ENCODE peak calls at places on chromosomes 4 and X, in five cellular contexts. O, U, V, P and H are unnamed samples.

GRCh38 chr4:141011799-141012377 is 121.4 kb downstream of the RNF150 start:
- DNase-seq in O (no peak), U (no peak), V (no peak), P (no peak), H (no peak)

GRCh38 chrX:78574306-78574705 is 84.8 kb downstream of the RTL3 start:
- DNase-seq in O (no peak), U (no peak), V (no peak), P (no peak), H (no peak)

GRCh38 chr4:76589402-76589801 is 154.4 kb downstream of the SHROOM3 start:
- DNase-seq in O (peak), U (peak), V (peak), P (no peak), H (peak)

GRCh38 chr4:3442460-3442958 is 741 bp downstream of the HGFAC start:
- DNase-seq in O (no peak), U (no peak), V (no peak), P (peak), H (no peak)

GRCh38 chrX:46184749-46185148 is 360.5 kb downstream of the ZNF674 start:
- DNase-seq in O (peak), U (peak), V (no peak), P (no peak), H (no peak)

GRCh38 chrX:77785400-77785745 is 643 bp downstream of the ATRX start:
- DNase-seq in O (peak), U (peak), V (no peak), P (no peak), H (no peak)

GRCh38 chr4:153497091-153497531 is 31.0 kb downstream of the TMEM131L start:
- DNase-seq in O (peak), U (peak), V (no peak), P (no peak), H (peak)

GRCh38 chr4:3836802-3837601 is 70.8 kb downstream of the ADRA2C start:
- DNase-seq in O (no peak), U (no peak), V (no peak), P (no peak), H (no peak)

GRCh38 chrX:12975999-12976558 is 1.2 kb downstream of the TMSB4X start:
- DNase-seq in O (peak), U (peak), V (no peak), P (peak), H (peak)

GRCh38 chr4:87493147-87493546 is 36.0 kb downstream of the SPARCL1 start:
- DNase-seq in O (no peak), U (no peak), V (no peak), P (no peak), H (no peak)

GRCh38 chrX:85922821-85923220 is 124.5 kb downstream of the CHM start:
- DNase-seq in O (peak), U (peak), V (no peak), P (no peak), H (peak)

GRCh38 chr4:17173300-17173699 is 274.9 kb upstream of the LDB2 start:
- DNase-seq in O (no peak), U (no peak), V (no peak), P (no peak), H (no peak)

GRCh38 chrX:34656842-34657780 is at the start of gene TMEM47:
- DNase-seq in O (peak), U (peak), V (no peak), P (peak), H (peak)

GRCh38 chrX:110267874-110268273 is 50.0 kb downstream of the AMMECR1 start:
- DNase-seq in O (no peak), U (no peak), V (no peak), P (no peak), H (no peak)

GRCh38 chr4:164617426-164617825 is 136.5 kb upstream of the SMIM31 start:
- DNase-seq in O (no peak), U (no peak), V (no peak), P (no peak), H (no peak)

GRCh38 chr4:113064244-113064643 is 14.8 kb downstream of the ANK2 start:
- DNase-seq in O (no peak), U (no peak), V (no peak), P (no peak), H (no peak)

GRCh38 chr4:157300678-157301077 is 80.2 kb downstream of the GRIA2 start:
- DNase-seq in O (no peak), U (no peak), V (no peak), P (no peak), H (no peak)

GRCh38 chrX:34884693-34885277 is 57.8 kb upstream of the FAM47B start:
- DNase-seq in O (peak), U (peak), V (no peak), P (no peak), H (peak)

GRCh38 chr4:152678841-152679240 is 956 bp downstream of the TMEM154 start:
- DNase-seq in O (no peak), U (no peak), V (no peak), P (no peak), H (no peak)

GRCh38 chr4:1676605-1677525 is 7.2 kb downstream of the FAM53A start:
- DNase-seq in O (no peak), U (no peak), V (no peak), P (no peak), H (no peak)

GRCh38 chr4:151691639-151692442 is 69.0 kb downstream of the GATB start:
- DNase-seq in O (no peak), U (peak), V (no peak), P (no peak), H (no peak)

GRCh38 chr4:54100607-54101189 is 735 bp downstream of the GSX2 start:
- DNase-seq in O (no peak), U (no peak), V (no peak), P (no peak), H (no peak)

GRCh38 chr4:42965326-42965725 is 72.8 kb downstream of the GRXCR1 start:
- DNase-seq in O (no peak), U (no peak), V (no peak), P (no peak), H (no peak)

GRCh38 chr4:73575667-73576066 is 44.6 kb downstream of the RASSF6 start:
- DNase-seq in O (no peak), U (no peak), V (no peak), P (no peak), H (no peak)

GRCh38 chr4:65917486-65917885 is 247.2 kb upstream of the EPHA5 start:
- DNase-seq in O (peak), U (peak), V (no peak), P (no peak), H (peak)

GRCh38 chr4:3223346-3223745 is 25.6 kb upstream of the MSANTD1 start:
- DNase-seq in O (no peak), U (no peak), V (no peak), P (peak), H (no peak)

GRCh38 chr4:10273030-10273429 is 156.4 kb upstream of the WDR1 start:
- DNase-seq in O (no peak), U (peak), V (no peak), P (no peak), H (peak)

GRCh38 chr4:5870701-5871100 is 22.2 kb downstream of the CRMP1 start:
- DNase-seq in O (no peak), U (no peak), V (no peak), P (no peak), H (no peak)

GRCh38 chrX:10597871-10598270 is 22.5 kb downstream of the MID1 start:
- DNase-seq in O (no peak), U (no peak), V (no peak), P (no peak), H (peak)

GRCh38 chr4:103137446-103137827 is 37.8 kb upstream of the BDH2 start:
- DNase-seq in O (peak), U (peak), V (no peak), P (no peak), H (peak)

GRCh38 chrX:16594490-16594889 is 55.5 kb upstream of the S100G start:
- DNase-seq in O (no peak), U (no peak), V (no peak), P (no peak), H (no peak)

GRCh38 chr4:158805628-158806471 is 37.0 kb downstream of the FNIP2 start:
- DNase-seq in O (no peak), U (no peak), V (no peak), P (no peak), H (no peak)

GRCh38 chr4:145619639-145619996 is 433 bp downstream of the MMAA start:
- DNase-seq in O (peak), U (peak), V (no peak), P (peak), H (peak)

GRCh38 chr4:114318309-114318708 is 280.3 kb upstream of the UGT8 start:
- DNase-seq in O (peak), U (no peak), V (no peak), P (no peak), H (no peak)

GRCh38 chr4:69858683-69859082 is 1.3 kb downstream of the SULT1E1 start:
- DNase-seq in O (peak), U (peak), V (no peak), P (no peak), H (peak)
- H3K4me3 ChIP-seq in O (no peak), U (peak), V (no peak), P (no peak), H (peak)

GRCh38 chr4:101356928-101357327 is 9.6 kb upstream of the PPP3CA start:
- DNase-seq in O (peak), U (peak), V (peak), P (no peak), H (peak)

GRCh38 chr4:101355246-101355645 is 7.9 kb upstream of the PPP3CA start:
- DNase-seq in O (no peak), U (no peak), V (no peak), P (no peak), H (no peak)

GRCh38 chr4:101355767-101356702 is 8.7 kb upstream of the PPP3CA start:
- DNase-seq in O (peak), U (peak), V (peak), P (no peak), H (peak)

GRCh38 chr4:101357751-101358150 is 10.4 kb upstream of the PPP3CA start:
- DNase-seq in O (peak), U (no peak), V (no peak), P (no peak), H (peak)
- TF ChIP-seq CTCF in O (no peak), U (no peak), V (no peak), P (no peak), H (no peak)

DNA sequence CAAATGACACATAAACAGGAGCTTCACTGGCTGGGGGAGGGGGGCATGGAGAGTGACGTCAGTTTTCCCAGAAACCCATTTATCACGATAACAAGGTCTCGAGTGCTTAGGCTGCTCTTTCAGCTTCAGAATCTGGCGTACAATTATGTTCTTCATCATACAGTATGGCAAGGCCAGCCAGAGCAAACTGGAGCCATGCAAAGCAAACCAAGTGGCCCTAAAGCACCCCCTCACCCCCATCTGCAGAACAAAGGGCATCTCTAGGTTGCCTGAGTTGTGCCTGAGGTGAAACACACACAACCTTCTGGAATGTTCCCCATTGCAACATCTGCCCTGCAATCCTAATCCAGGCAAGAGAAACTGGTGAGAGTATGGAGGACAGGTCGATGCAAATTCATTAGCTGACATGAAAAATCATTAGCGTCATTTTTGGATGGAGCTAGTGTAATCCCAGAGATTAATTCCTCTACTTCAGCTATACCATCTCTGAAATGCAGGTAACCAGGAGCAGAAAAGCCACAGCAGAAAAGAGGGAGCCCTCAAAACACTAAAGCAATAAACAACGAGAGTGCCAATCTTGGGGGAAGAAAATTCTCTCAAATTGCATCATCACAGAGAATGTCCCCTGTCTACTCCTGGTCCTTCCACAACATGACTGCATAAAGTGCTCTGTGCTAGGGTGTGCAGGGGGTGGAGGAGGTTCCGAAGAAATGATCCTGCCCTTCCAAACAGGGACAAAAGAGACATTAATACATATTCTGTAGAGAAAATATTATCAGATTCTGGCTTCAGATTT is 1.8 kb downstream of the SEPTIN6 start:
- DNase-seq in O (peak), U (peak), V (no peak), P (no peak), H (peak)
- H3K4me3 ChIP-seq in O (no peak), U (peak), V (peak), P (no peak), H (peak)

GRCh38 chr4:97072666-97073065 is 1070.6 kb downstream of the STPG2 start:
- DNase-seq in O (no peak), U (no peak), V (no peak), P (no peak), H (no peak)
- TF ChIP-seq CTCF in O (no peak), U (no peak), V (no peak), P (no peak), H (no peak)

DNA sequence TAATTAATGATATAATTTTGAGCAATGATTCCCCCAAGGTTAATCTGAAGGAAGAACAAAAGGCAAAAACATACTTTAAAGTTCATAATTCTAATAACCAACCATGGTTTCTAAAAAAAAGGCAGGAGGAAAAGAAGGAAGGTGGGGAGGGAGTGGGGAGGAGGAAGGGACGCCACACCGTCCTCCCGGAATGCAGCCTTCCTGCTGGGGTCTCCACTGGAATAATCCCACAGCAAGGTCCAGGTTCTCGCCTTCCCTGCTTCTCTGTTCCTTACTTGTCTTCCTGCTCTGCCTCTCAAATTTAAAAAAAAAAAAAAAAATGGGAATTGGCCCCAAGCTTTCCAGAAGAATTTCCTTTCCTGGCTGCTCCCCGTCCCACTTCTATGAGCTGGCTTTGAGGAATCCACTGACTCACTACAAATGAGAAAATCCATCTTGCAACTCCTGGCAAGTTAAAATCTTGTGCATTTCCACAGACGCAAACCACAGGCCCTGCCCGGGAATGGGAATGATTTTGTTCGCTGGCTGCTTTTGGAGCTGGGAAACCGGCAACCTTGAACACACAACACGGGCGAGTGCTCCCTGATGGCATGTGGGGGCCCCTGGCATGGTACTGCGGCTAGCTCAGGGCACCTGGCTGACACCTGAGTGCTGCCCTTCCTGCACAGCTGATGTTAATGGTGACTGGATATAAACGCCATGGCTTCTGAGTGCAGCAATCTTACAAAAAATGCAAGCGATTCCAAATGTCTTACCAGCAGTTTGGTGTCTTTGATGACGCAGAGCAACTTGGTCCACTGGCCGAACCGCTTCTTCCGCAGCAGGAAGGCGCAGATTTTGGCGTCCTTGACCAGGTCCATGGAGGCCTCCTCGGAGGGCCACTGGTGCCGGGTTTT is 97.0 kb downstream of the AFAP1 start:
- DNase-seq in O (peak), U (peak), V (peak), P (peak), H (peak)
- H3K4me3 ChIP-seq in O (peak), U (peak), V (peak), P (no peak), H (peak)

GRCh38 chrX:154046262-154046771 is 26.6 kb upstream of the IRAK1 start:
- DNase-seq in O (peak), U (peak), V (peak), P (no peak), H (peak)
- TF ChIP-seq CTCF in O (peak), U (peak), V (peak), P (no peak), H (peak)

GRCh38 chr4:25089058-25089763 is 58.5 kb upstream of the LGI2 start:
- DNase-seq in O (no peak), U (no peak), V (no peak), P (no peak), H (no peak)
- H3K4me3 ChIP-seq in O (no peak), U (no peak), V (no peak), P (no peak), H (no peak)

DNA sequence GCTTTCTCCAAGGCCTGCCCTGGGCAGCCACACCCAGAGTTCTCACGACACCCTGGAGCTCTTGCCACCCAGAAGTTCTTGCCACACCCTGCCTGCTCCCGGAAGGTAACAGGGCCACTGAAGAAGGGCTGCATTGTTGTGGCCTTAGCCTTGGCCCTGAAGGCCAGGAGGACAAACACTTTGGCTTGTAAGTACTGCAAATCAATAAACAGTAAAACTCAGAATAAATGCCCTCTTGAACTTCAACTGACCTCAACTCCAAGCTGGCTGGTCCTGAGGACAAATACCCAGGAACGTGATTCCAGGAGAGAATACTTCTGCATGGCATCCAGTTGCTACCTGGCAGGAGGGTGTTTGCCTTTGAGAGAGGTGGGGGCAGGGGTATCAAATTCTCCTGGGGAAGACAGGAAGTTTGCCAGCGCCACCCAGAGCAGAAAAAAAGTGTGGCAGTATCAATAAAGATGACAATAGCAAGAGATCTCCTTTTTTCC is 54.1 kb downstream of the TLR10 start:
- DNase-seq in O (no peak), U (no peak), V (no peak), P (peak), H (no peak)
- TF ChIP-seq CTCF in O (no peak), U (no peak), V (no peak), P (no peak), H (no peak)

DNA sequence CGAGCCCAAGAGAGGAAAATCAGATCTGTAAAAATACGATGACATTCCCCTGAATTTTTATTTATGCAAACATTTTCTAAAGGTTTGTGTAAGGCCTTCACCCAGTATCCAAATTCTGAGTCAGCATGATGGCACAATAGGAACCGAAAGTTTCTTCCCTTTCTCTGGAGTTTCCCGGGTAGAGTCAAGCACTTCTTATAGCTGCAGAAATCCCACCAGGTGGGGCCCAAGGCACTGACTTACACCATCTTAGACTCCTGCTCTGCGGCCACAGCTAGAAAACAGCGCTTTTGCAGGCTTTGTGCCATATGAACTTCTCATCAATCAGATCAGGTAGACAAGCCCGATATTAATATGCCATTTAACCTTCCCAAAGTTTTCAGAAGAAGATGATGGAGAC is 13.4 kb downstream of the LEF1 start:
- DNase-seq in O (peak), U (no peak), V (no peak), P (no peak), H (no peak)
- H3K4me3 ChIP-seq in O (no peak), U (no peak), V (no peak), P (no peak), H (no peak)

GRCh38 chr4:89915151-89915550 is 20.5 kb downstream of the MMRN1 start:
- DNase-seq in O (no peak), U (no peak), V (no peak), P (no peak), H (no peak)

GRCh38 chr4:89915937-89916336 is 21.3 kb downstream of the MMRN1 start:
- DNase-seq in O (no peak), U (no peak), V (no peak), P (no peak), H (no peak)

GRCh38 chr4:89913623-89914022 is 19.0 kb downstream of the MMRN1 start:
- DNase-seq in O (no peak), U (no peak), V (no peak), P (no peak), H (no peak)

DNA sequence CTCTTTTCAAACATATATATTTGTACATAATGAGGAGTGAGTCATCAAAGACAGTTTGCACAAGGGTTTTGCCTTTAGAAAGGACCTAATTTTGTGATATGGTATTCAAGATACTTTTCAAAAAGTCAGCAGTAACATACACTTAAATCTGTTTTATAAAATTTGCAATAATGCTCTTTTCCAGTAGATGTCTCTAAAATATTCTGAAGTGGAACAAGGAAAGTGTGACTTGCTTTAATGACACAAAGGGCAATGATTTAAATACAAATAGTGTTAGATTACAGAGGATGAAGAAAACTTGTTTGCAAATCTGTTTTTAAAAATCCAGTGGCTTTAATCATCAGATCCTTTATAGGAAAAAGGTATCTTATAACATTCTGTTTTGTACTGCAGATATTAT is 20.0 kb downstream of the MMRN1 start:
- DNase-seq in O (no peak), U (no peak), V (no peak), P (no peak), H (no peak)
- TF ChIP-seq CTCF in O (no peak), U (no peak), V (no peak), P (no peak), H (no peak)